ENCODE peak calls at places on chromosomes 6 and 20, in four cellular contexts. One of them, this sample, is unnamed.
A peak's percentile ranks its signal among the peaks of the same experiment; 100 is the strongest.

GRCh38 chr20:62087227-62087626 is 21.5 kb upstream of the TAF4 start:
- DNase-seq in A673: no peak
- DNase-seq in endothelial cell: no peak
- DNase-seq in midbrain: no peak
- DNase-seq in this sample: no peak

GRCh38 chr20:50175938-50176933 is 14.4 kb upstream of the CEBPB start:
- DNase-seq in endothelial cell: no peak
- DNase-seq in midbrain: no peak
- DNase-seq in A673: no peak
- DNase-seq in this sample: no peak

GRCh38 chr6:15352884-15353283 is 107.0 kb downstream of the JARID2 start:
- DNase-seq in endothelial cell: no peak
- DNase-seq in A673: no peak
- DNase-seq in midbrain: no peak
- DNase-seq in this sample: no peak

GRCh38 chr6:7204726-7205125 is 97.0 kb downstream of the RREB1 start:
- DNase-seq in midbrain: no peak
- DNase-seq in A673: no peak
- DNase-seq in endothelial cell: no peak
- DNase-seq in this sample: no peak

GRCh38 chr6:37182736-37183590 is 13.0 kb downstream of the PIM1 start:
- DNase-seq in A673: no peak
- DNase-seq in endothelial cell: no peak
- DNase-seq in midbrain: peak; percentile 19
- DNase-seq in this sample: no peak

GRCh38 chr6:14767176-14767575 is 478.7 kb upstream of the JARID2 start:
- DNase-seq in endothelial cell: no peak
- DNase-seq in midbrain: no peak
- DNase-seq in A673: peak; percentile 53
- DNase-seq in this sample: no peak

GRCh38 chr20:63698739-63699465 is 2.5 kb downstream of the TNFRSF6B start:
- DNase-seq in A673: peak; percentile 68
- DNase-seq in midbrain: no peak
- DNase-seq in endothelial cell: peak; percentile 4
- DNase-seq in this sample: no peak

GRCh38 chr6:44422534-44422933 is 35.0 kb downstream of the CDC5L start:
- DNase-seq in A673: no peak
- DNase-seq in midbrain: no peak
- DNase-seq in endothelial cell: no peak
- DNase-seq in this sample: no peak

GRCh38 chr6:168100011-168100802 is 21.2 kb upstream of the FRMD1 start:
- DNase-seq in A673: no peak
- DNase-seq in midbrain: no peak
- DNase-seq in endothelial cell: no peak
- DNase-seq in this sample: no peak

GRCh38 chr20:58019027-58019849 is 209.2 kb downstream of the ANKRD60 start:
- DNase-seq in endothelial cell: no peak
- DNase-seq in midbrain: no peak
- DNase-seq in A673: no peak
- DNase-seq in this sample: no peak

GRCh38 chr6:169843991-169844390 is 92.6 kb downstream of the ERMARD start:
- DNase-seq in midbrain: no peak
- DNase-seq in A673: no peak
- DNase-seq in endothelial cell: no peak
- DNase-seq in this sample: no peak

GRCh38 chr6:70221025-70221714 is 81.7 kb downstream of the COL9A1 start:
- DNase-seq in midbrain: peak; percentile 44
- DNase-seq in A673: peak; percentile 59
- DNase-seq in endothelial cell: peak; percentile 12
- DNase-seq in this sample: peak; percentile 52

GRCh38 chr6:5446362-5447075 is 185.2 kb downstream of the FARS2 start:
- DNase-seq in A673: no peak
- DNase-seq in endothelial cell: no peak
- DNase-seq in midbrain: no peak
- DNase-seq in this sample: no peak

GRCh38 chr6:107244082-107244741 is 128.9 kb upstream of the BEND3 start:
- DNase-seq in endothelial cell: no peak
- DNase-seq in midbrain: no peak
- DNase-seq in A673: no peak
- DNase-seq in this sample: no peak

GRCh38 chr6:144066745-144067484 is 28.5 kb downstream of the SF3B5 start:
- DNase-seq in midbrain: no peak
- DNase-seq in A673: no peak
- DNase-seq in endothelial cell: no peak
- DNase-seq in this sample: no peak

GRCh38 chr20:62858059-62858458 is 3.6 kb downstream of the TCFL5 start:
- DNase-seq in endothelial cell: no peak
- DNase-seq in A673: no peak
- DNase-seq in midbrain: peak; percentile 49
- DNase-seq in this sample: no peak

GRCh38 chr6:158754738-158755137 is 64.4 kb downstream of the EZR start:
- DNase-seq in midbrain: no peak
- DNase-seq in A673: no peak
- DNase-seq in endothelial cell: no peak
- DNase-seq in this sample: peak; percentile 58

GRCh38 chr6:44932651-44933091 is 395.5 kb upstream of the RUNX2 start:
- DNase-seq in A673: no peak
- DNase-seq in midbrain: no peak
- DNase-seq in endothelial cell: no peak
- DNase-seq in this sample: no peak

GRCh38 chr6:134813146-134813545 is 136.8 kb downstream of the ALDH8A1 start:
- DNase-seq in A673: no peak
- DNase-seq in endothelial cell: no peak
- DNase-seq in midbrain: no peak
- DNase-seq in this sample: no peak

GRCh38 chr6:1496836-1497592 is 107.6 kb downstream of the FOXF2 start:
- DNase-seq in midbrain: no peak
- DNase-seq in A673: no peak
- DNase-seq in endothelial cell: no peak
- DNase-seq in this sample: no peak

GRCh38 chr20:34943808-34944568 is 11.6 kb downstream of the GSS start:
- DNase-seq in endothelial cell: no peak
- DNase-seq in A673: no peak
- DNase-seq in midbrain: no peak
- DNase-seq in this sample: no peak